ENCODE peak calls at places on chromosomes 6 and 20, in four cellular contexts. G is fibroblast of lung, A is Caco-2, W is ovary. T is an unnamed sample.

GRCh38 chr6:162856885-162857284 is 129.1 kb downstream of the PACRG start:
- DNase-seq in W (peak; percentile 16), A (peak; percentile 36), G (peak; percentile 90), T (peak; percentile 69)

GRCh38 chr6:127342946-127343752 is at the start of gene ECHDC1:
- DNase-seq in A (peak; percentile 65), W (peak; percentile 65), G (peak; percentile 75), T (peak; percentile 84)

GRCh38 chr6:73652637-73653570 is 888 bp downstream of the SLC17A5 start:
- DNase-seq in W (peak; percentile 43), A (peak; percentile 67), G (peak; percentile 40), T (peak; percentile 62)

GRCh38 chr6:77133031-77133430 is 330.3 kb downstream of the HTR1B start:
- DNase-seq in A (no peak), G (no peak), W (no peak), T (no peak)

GRCh38 chr20:62128499-62128898 is 6.2 kb downstream of the LSM14B start:
- DNase-seq in W (no peak), G (no peak), A (no peak), T (no peak)

GRCh38 chr6:2921520-2922115 is 18.5 kb upstream of the SERPINB9 start:
- DNase-seq in W (no peak), A (no peak), G (no peak), T (peak; percentile 16)

GRCh38 chr20:50538276-50538675 is 28.1 kb downstream of the PTPN1 start:
- DNase-seq in A (peak; percentile 55), G (no peak), W (no peak), T (no peak)

GRCh38 chr20:20549267-20549612 is 163.2 kb downstream of the RALGAPA2 start:
- DNase-seq in W (no peak), A (peak; percentile 29), G (peak; percentile 10), T (no peak)

GRCh38 chr6:53796451-53796780 is 1.6 kb downstream of the LRRC1 start:
- DNase-seq in G (no peak), W (no peak), A (no peak), T (no peak)

GRCh38 chr6:87180105-87180504 is 24.7 kb downstream of the ZNF292 start:
- DNase-seq in W (no peak), A (no peak), G (no peak), T (no peak)

GRCh38 chr6:151001387-151002063 is 136.0 kb downstream of the MTHFD1L start:
- DNase-seq in G (no peak), A (no peak), W (no peak), T (no peak)

GRCh38 chr20:34829191-34829590 is 3.7 kb upstream of the NCOA6 start:
- DNase-seq in A (no peak), G (no peak), W (no peak), T (no peak)

GRCh38 chr20:43893930-43894329 is 20.7 kb upstream of the TOX2 start:
- DNase-seq in G (peak; percentile 38), W (no peak), A (no peak), T (no peak)

GRCh38 chr20:45275327-45275726 is 21.0 kb upstream of the SLPI start:
- DNase-seq in W (no peak), G (no peak), A (no peak), T (no peak)

GRCh38 chr6:150301871-150302800 is 66.7 kb upstream of the IYD start:
- DNase-seq in W (no peak), A (no peak), G (peak; percentile 85), T (peak; percentile 52)

GRCh38 chr20:44904377-44904776 is 5.5 kb upstream of the PABPC1L start:
- DNase-seq in A (no peak), W (no peak), G (no peak), T (no peak)

GRCh38 chr20:21125849-21126840 is at the start of gene KIZ:
- DNase-seq in G (peak; percentile 93), W (peak; percentile 99), A (peak; percentile 100), T (peak; percentile 97)

GRCh38 chr6:17431581-17431980 is 38.2 kb downstream of the CAP2 start:
- DNase-seq in G (peak; percentile 76), A (no peak), W (no peak), T (no peak)

GRCh38 chr6:155483858-155484257 is 28.2 kb upstream of the NOX3 start:
- DNase-seq in G (peak; percentile 77), W (no peak), A (no peak), T (no peak)

GRCh38 chr6:106628658-106629102 is 618 bp downstream of the RTN4IP1 start:
- DNase-seq in A (no peak), G (peak; percentile 19), W (no peak), T (no peak)

GRCh38 chr6:126614642-126615504 is 275.0 kb downstream of the CENPW start:
- DNase-seq in G (no peak), A (no peak), W (no peak), T (no peak)

GRCh38 chr20:63381781-63382431 is 20.8 kb upstream of the CHRNA4 start:
- DNase-seq in G (no peak), W (peak; percentile 50), A (peak; percentile 80), T (peak; percentile 21)

GRCh38 chr20:5349448-5349847 is 32.7 kb upstream of the PROKR2 start:
- DNase-seq in G (no peak), A (no peak), W (no peak), T (no peak)

GRCh38 chr6:160949531-160949930 is 42.0 kb upstream of the MAP3K4 start:
- DNase-seq in A (no peak), G (no peak), W (no peak), T (no peak)

GRCh38 chr6:157392927-157393666 is 12.1 kb downstream of the ZDHHC14 start:
- DNase-seq in A (peak; percentile 60), G (peak; percentile 73), W (no peak), T (no peak)

GRCh38 chr20:22305391-22305790 is 279.0 kb downstream of the FOXA2 start:
- DNase-seq in W (no peak), A (no peak), G (no peak), T (no peak)

GRCh38 chr6:16276991-16277981 is 38.9 kb downstream of the GMPR start:
- DNase-seq in A (peak; percentile 83), W (peak; percentile 70), G (peak; percentile 94), T (peak; percentile 97)

GRCh38 chr20:51195419-51195901 is 172.6 kb upstream of the KCNG1 start:
- DNase-seq in G (peak; percentile 89), W (no peak), A (no peak), T (no peak)

GRCh38 chr20:54122189-54122588 is 51.6 kb downstream of the CYP24A1 start:
- DNase-seq in A (no peak), W (no peak), G (peak; percentile 84), T (no peak)

GRCh38 chr6:37696220-37696840 is 1.4 kb downstream of the MDGA1 start:
- DNase-seq in A (peak; percentile 30), G (peak; percentile 63), W (peak; percentile 47), T (no peak)

GRCh38 chr6:141492885-141493284 is 639.8 kb upstream of the GJE1 start:
- DNase-seq in W (no peak), G (no peak), A (no peak), T (no peak)

GRCh38 chr6:144066745-144067484 is 28.5 kb downstream of the SF3B5 start:
- DNase-seq in G (no peak), W (no peak), A (no peak), T (no peak)

GRCh38 chr20:57432874-57433491 is 41.8 kb downstream of the RBM38 start:
- DNase-seq in W (peak; percentile 53), A (no peak), G (peak; percentile 12), T (no peak)
- H3K4me1 ChIP-seq in W (peaks cover 7% of the 10 kb centered on the region), A (peaks cover 7% of the 10 kb centered on the region), G (no peaks in the 10 kb centered on the region), T (peaks cover 22% of the 10 kb centered on the region)

GRCh38 chr20:58930496-58930895 is 50.6 kb upstream of the NELFCD start:
- DNase-seq in G (no peak), W (no peak), A (no peak), T (no peak)
- H3K9me3 ChIP-seq in G (no peaks in the 10 kb centered on the region), W (no peaks in the 10 kb centered on the region), A (no peaks in the 10 kb centered on the region), T (no peaks in the 10 kb centered on the region)

GRCh38 chr6:116404706-116405105 is 34.0 kb downstream of the DSE start:
- DNase-seq in G (peak; percentile 52), W (no peak), A (no peak), T (no peak)

GRCh38 chr6:116405147-116405546 is 34.4 kb downstream of the DSE start:
- DNase-seq in G (peak; percentile 61), A (no peak), W (no peak), T (no peak)

GRCh38 chr6:116406678-116407345 is 36.1 kb downstream of the DSE start:
- DNase-seq in W (no peak), G (peak; percentile 90), A (no peak), T (peak; percentile 55)

GRCh38 chr6:116403205-116403604 is 32.5 kb downstream of the DSE start:
- DNase-seq in W (no peak), A (no peak), G (no peak), T (no peak)

GRCh38 chr6:116405663-116406329 is 35.0 kb downstream of the DSE start:
- DNase-seq in W (no peak), G (peak; percentile 76), A (no peak), T (peak; percentile 56)
- H3K4me3 ChIP-seq in W (no peak overlapping the region), G (no peak overlapping the region), A (no peak overlapping the region), T (no peak overlapping the region)

DNA sequence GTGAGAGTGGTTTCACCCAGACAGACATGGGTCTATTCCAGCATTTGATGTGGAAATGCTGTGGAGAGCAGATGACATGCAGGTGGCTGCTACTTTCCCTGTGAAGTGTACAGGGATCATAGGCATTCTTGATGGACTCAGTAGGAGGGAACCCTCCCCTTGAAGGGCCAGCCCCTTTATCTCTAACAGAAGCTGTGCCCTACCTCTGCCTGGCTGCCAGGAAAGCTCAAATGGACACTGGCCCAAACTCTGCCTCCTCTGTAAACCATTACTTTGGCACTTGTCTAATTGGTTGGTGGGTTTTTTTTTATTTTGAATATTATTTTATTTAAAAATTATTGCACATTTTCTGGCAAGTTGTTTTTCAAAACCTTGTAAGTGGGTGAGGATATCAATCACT is 106.7 kb upstream of the GGTLC1 start:
- DNase-seq in W (no peak), A (no peak), G (no peak), T (no peak)
- H3K4me1 ChIP-seq in W (peaks cover 3% of the 10 kb centered on the region), A (peaks cover 29% of the 10 kb centered on the region), G (no peaks in the 10 kb centered on the region), T (peaks cover 13% of the 10 kb centered on the region)

DNA sequence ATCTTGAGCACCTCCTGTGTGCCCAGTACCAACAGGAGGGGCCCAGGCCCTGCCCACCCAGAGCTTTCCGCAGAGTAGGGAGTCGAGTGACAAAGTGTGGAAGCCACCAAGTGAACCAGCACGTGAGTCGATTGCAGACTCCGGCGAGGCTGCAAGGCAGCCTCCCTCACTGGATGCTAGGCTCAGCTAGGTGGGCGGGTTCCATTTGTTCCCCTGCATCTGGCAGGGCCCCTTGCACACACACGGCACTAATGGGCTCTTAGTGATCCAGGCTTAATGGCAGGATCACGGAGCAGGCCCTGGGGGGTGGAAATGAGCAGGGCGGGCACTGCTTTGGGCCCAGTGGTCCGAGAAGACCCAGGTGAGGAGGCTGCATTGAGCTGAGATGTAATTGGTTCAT is 140.4 kb downstream of the PHACTR3 start:
- DNase-seq in G (no peak), A (no peak), W (no peak), T (no peak)
- H3K9me3 ChIP-seq in G (no peaks in the 10 kb centered on the region), A (no peaks in the 10 kb centered on the region), W (no peaks in the 10 kb centered on the region), T (no peaks in the 10 kb centered on the region)

GRCh38 chr6:132115714-132116366 is 164.7 kb upstream of the CCN2 start:
- DNase-seq in G (no peak), A (no peak), W (no peak), T (no peak)
- H3K4me3 ChIP-seq in G (peak overlapping the region; percentile 19), A (no peak overlapping the region), W (peak overlapping the region; percentile 31), T (peak overlapping the region; percentile 26)

GRCh38 chr20:41408131-41408789 is 41.6 kb upstream of the EMILIN3 start:
- DNase-seq in W (no peak), G (no peak), A (no peak), T (no peak)
- H3K4me1 ChIP-seq in W (no peaks in the 10 kb centered on the region), G (no peaks in the 10 kb centered on the region), A (peaks cover 15% of the 10 kb centered on the region), T (peaks cover 16% of the 10 kb centered on the region)